ENCODE peak calls at places on chromosomes 4 and X, in nine cellular contexts. F, W, O, D, S, P, J, R and A are unnamed samples.

GRCh38 chr4:123107444-123108252 is 185.3 kb upstream of the NUDT6 start:
- DNase-seq in F (no peak), W (no peak), O (peak; percentile 43), D (no peak), S (no peak), P (peak; percentile 59), J (no peak), R (no peak), A (no peak)

GRCh38 chrX:125203737-125204578 is 115.7 kb upstream of the TEX13C start:
- DNase-seq in F (no peak), W (peak; percentile 1), O (peak; percentile 12), D (no peak), S (no peak), P (peak; percentile 80), J (peak; percentile 92), R (peak; percentile 49), A (no peak)

GRCh38 chr4:72418458-72418857 is 150.6 kb downstream of the ADAMTS3 start:
- DNase-seq in F (peak; percentile 72), W (peak; percentile 33), O (no peak), D (no peak), S (no peak), P (no peak), J (peak; percentile 86), R (peak; percentile 44), A (peak; percentile 21)

GRCh38 chrX:120604359-120604782 is 470 bp downstream of the MCTS1 start:
- DNase-seq in F (peak; percentile 56), W (peak; percentile 25), O (no peak), D (peak; percentile 57), S (peak; percentile 6), P (no peak), J (peak; percentile 40), R (no peak), A (no peak)

GRCh38 chr4:128861856-128862518 is 52.5 kb downstream of the JADE1 start:
- DNase-seq in F (no peak), W (no peak), O (no peak), D (no peak), S (no peak), P (peak; percentile 88), J (no peak), R (no peak), A (no peak)

GRCh38 chrX:139298437-139298836 is 232.1 kb upstream of the F9 start:
- DNase-seq in F (no peak), W (no peak), O (no peak), D (no peak), S (no peak), P (no peak), J (peak; percentile 1), R (no peak), A (no peak)

GRCh38 chrX:55135171-55135570 is 46.4 kb downstream of the PAGE2 start:
- DNase-seq in F (peak; percentile 39), W (peak; percentile 8), O (no peak), D (peak; percentile 24), S (no peak), P (no peak), J (peak; percentile 43), R (peak; percentile 45), A (peak; percentile 25)

GRCh38 chrX:7486502-7486901 is 338.5 kb upstream of the PUDP start:
- DNase-seq in F (no peak), W (no peak), O (no peak), D (no peak), S (no peak), P (no peak), J (no peak), R (no peak), A (no peak)

GRCh38 chr4:22170353-22170752 is 221.8 kb upstream of the KCNIP4 start:
- DNase-seq in F (peak; percentile 69), W (peak; percentile 88), O (no peak), D (no peak), S (no peak), P (no peak), J (no peak), R (no peak), A (no peak)

GRCh38 chr4:37726666-37727065 is 40.5 kb upstream of the RELL1 start:
- DNase-seq in F (peak; percentile 69), W (no peak), O (no peak), D (no peak), S (no peak), P (no peak), J (no peak), R (no peak), A (no peak)

GRCh38 chrX:24594531-24594930 is 52.6 kb downstream of the PCYT1B start:
- DNase-seq in F (no peak), W (no peak), O (no peak), D (no peak), S (no peak), P (no peak), J (no peak), R (no peak), A (no peak)

GRCh38 chr4:105140684-105141490 is 5.8 kb upstream of the TET2 start:
- DNase-seq in F (peak; percentile 48), W (no peak), O (no peak), D (peak; percentile 34), S (no peak), P (no peak), J (peak; percentile 47), R (no peak), A (no peak)

GRCh38 chr4:58435871-58436270 is 1325.7 kb upstream of the IGFBP7 start:
- DNase-seq in F (no peak), W (no peak), O (no peak), D (no peak), S (no peak), P (no peak), J (no peak), R (no peak), A (no peak)

GRCh38 chr4:149841686-149842085 is 26.0 kb upstream of the IQCM start:
- DNase-seq in F (no peak), W (no peak), O (no peak), D (no peak), S (no peak), P (no peak), J (no peak), R (no peak), A (no peak)

GRCh38 chr4:16136771-16137170 is 52.9 kb upstream of the PROM1 start:
- DNase-seq in F (no peak), W (no peak), O (no peak), D (no peak), S (no peak), P (no peak), J (no peak), R (no peak), A (no peak)

GRCh38 chrX:41164469-41164868 is 79.2 kb downstream of the USP9X start:
- DNase-seq in F (no peak), W (no peak), O (no peak), D (no peak), S (no peak), P (no peak), J (no peak), R (no peak), A (no peak)
- H3K4me3 ChIP-seq in F (no peak overlapping the region), W (no peak overlapping the region), O (no peak overlapping the region), D (no peak overlapping the region), S (no peak overlapping the region), P (no peak overlapping the region), J (no peak overlapping the region), R (no peak overlapping the region), A (no peak overlapping the region)

GRCh38 chr4:689498-690122 is 659 bp upstream of the SLC49A3 start:
- DNase-seq in F (no peak), W (no peak), O (no peak), D (no peak), S (no peak), P (no peak), J (no peak), R (no peak), A (no peak)
- H3K4me1 ChIP-seq in F (peaks cover 8% of the 10 kb centered on the region), W (peaks cover 10% of the 10 kb centered on the region), O (peaks cover 12% of the 10 kb centered on the region), D (peaks cover 6% of the 10 kb centered on the region), S (no peaks in the 10 kb centered on the region), P (peaks cover 40% of the 10 kb centered on the region), J (no peaks in the 10 kb centered on the region), R (no peaks in the 10 kb centered on the region), A (no peaks in the 10 kb centered on the region)

GRCh38 chrX:9459349-9459748 is 5.5 kb upstream of the TBL1X start:
- DNase-seq in F (no peak), W (no peak), O (no peak), D (no peak), S (no peak), P (no peak), J (no peak), R (no peak), A (no peak)

GRCh38 chrX:9461087-9461486 is 3.8 kb upstream of the TBL1X start:
- DNase-seq in F (no peak), W (no peak), O (no peak), D (no peak), S (no peak), P (no peak), J (no peak), R (no peak), A (no peak)

GRCh38 chrX:9456250-9457074 is 8.4 kb upstream of the TBL1X start:
- DNase-seq in F (peak; percentile 28), W (no peak), O (no peak), D (peak; percentile 40), S (peak; percentile 8), P (no peak), J (no peak), R (no peak), A (no peak)

GRCh38 chrX:9458516-9459078 is 6.3 kb upstream of the TBL1X start:
- DNase-seq in F (no peak), W (no peak), O (no peak), D (no peak), S (no peak), P (no peak), J (no peak), R (no peak), A (no peak)
- H3K27ac ChIP-seq in F (no peak overlapping the region), W (no peak overlapping the region), O (no peak overlapping the region), D (no peak overlapping the region), S (no peak overlapping the region), P (no peak overlapping the region), J (no peak overlapping the region), R (no peak overlapping the region), A (no peak overlapping the region)

GRCh38 chrX:46634577-46634976 is 61.0 kb downstream of the CHST7 start:
- DNase-seq in F (peak; percentile 38), W (no peak), O (no peak), D (no peak), S (no peak), P (no peak), J (no peak), R (no peak), A (no peak)

GRCh38 chrX:46636223-46636622 is 62.7 kb downstream of the CHST7 start:
- DNase-seq in F (no peak), W (no peak), O (no peak), D (no peak), S (no peak), P (no peak), J (no peak), R (no peak), A (no peak)

GRCh38 chrX:46630141-46630540 is 56.6 kb downstream of the CHST7 start:
- DNase-seq in F (peak; percentile 24), W (no peak), O (no peak), D (no peak), S (no peak), P (no peak), J (no peak), R (no peak), A (no peak)

GRCh38 chrX:46637937-46638336 is 64.4 kb downstream of the CHST7 start:
- DNase-seq in F (no peak), W (peak; percentile 62), O (no peak), D (no peak), S (no peak), P (no peak), J (no peak), R (no peak), A (no peak)

DNA sequence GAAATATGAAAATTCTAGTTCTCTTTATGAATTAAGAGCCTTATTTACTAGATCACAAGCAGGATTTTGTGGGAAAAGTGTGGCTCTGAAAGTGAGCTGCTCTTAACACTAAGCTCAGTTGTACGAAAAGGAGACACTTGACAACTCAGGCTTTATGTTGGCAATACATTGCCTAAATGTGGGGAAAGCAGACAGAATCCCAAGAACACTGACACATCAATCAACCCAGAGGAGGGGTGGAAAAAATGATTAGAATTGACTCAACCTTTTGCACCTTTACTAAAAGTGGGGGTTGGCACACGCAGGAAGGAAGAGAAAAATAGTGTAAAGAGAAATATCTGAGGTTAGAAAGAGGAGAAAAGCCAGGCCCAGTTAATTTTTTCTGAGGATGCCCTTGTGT is 61.6 kb downstream of the CHST7 start:
- DNase-seq in F (no peak), W (no peak), O (no peak), D (no peak), S (no peak), P (no peak), J (no peak), R (no peak), A (no peak)
- H3K4me3 ChIP-seq in F (no peak overlapping the region), W (no peak overlapping the region), O (no peak overlapping the region), D (no peak overlapping the region), S (no peak overlapping the region), P (no peak overlapping the region), J (no peak overlapping the region), R (no peak overlapping the region), A (no peak overlapping the region)